ENCODE peak calls at places on chromosomes 1 and 21, in seven cellular contexts. C is activated CD4-positive, alpha-beta T cell treated with anti-CD3 and anti-CD28 coated beads for 4 hours; I is iPS-NIHi11; W is stimulated activated CD4-positive, alpha-beta T cell treated with anti-CD3 and anti-CD28 coated beads, TNF-alpha, amount 100 ng/mL, for 24 hours; X is GM13977; S is T-helper 9 cell; G is lower lobe of right lung. J is an unnamed sample.

GRCh38 chr21:41877901-41878830 is 978 bp downstream of the PRDM15 start:
- DNase-seq in C (peak), I (no peak), W (no peak), X (peak), S (peak), G (peak), J (peak)

GRCh38 chr1:25799758-25800537 is at the start of gene SELENON:
- DNase-seq in C (peak), I (peak), W (no peak), X (peak), S (peak), G (peak), J (no peak)

GRCh38 chr1:243393093-243393492 is 137.3 kb downstream of the SDCCAG8 start:
- DNase-seq in C (no peak), I (no peak), W (no peak), X (no peak), S (no peak), G (no peak), J (peak)

GRCh38 chr1:92915547-92915946 is 45.7 kb downstream of the DIPK1A start:
- DNase-seq in C (no peak), I (no peak), W (no peak), X (no peak), S (no peak), G (no peak), J (no peak)

GRCh38 chr1:43049487-43049886 is 90.8 kb upstream of the SLC2A1 start:
- DNase-seq in C (no peak), I (no peak), W (no peak), X (no peak), S (no peak), G (no peak), J (no peak)

GRCh38 chr1:70587803-70588465 is 176.9 kb downstream of the CTH start:
- DNase-seq in C (no peak), I (no peak), W (no peak), X (no peak), S (no peak), G (no peak), J (no peak)

GRCh38 chr1:151196292-151196800 is 2.0 kb upstream of the PIP5K1A start:
- DNase-seq in C (peak), I (peak), W (no peak), X (peak), S (peak), G (no peak), J (peak)

GRCh38 chr21:42258150-42258884 is 39.4 kb downstream of the ABCG1 start:
- DNase-seq in C (peak), I (peak), W (peak), X (peak), S (peak), G (peak), J (no peak)

GRCh38 chr1:2636733-2637132 is 3.9 kb upstream of the MMEL1 start:
- DNase-seq in C (no peak), I (no peak), W (no peak), X (no peak), S (no peak), G (no peak), J (no peak)

GRCh38 chr1:10629816-10630571 is 155.2 kb downstream of the PEX14 start:
- DNase-seq in C (no peak), I (peak), W (no peak), X (no peak), S (no peak), G (peak), J (no peak)

GRCh38 chr1:90712153-90712930 is 4.8 kb downstream of the BARHL2 start:
- DNase-seq in C (no peak), I (no peak), W (no peak), X (peak), S (no peak), G (no peak), J (no peak)

GRCh38 chr1:50308883-50309282 is 114.4 kb downstream of the DMRTA2 start:
- DNase-seq in C (no peak), I (peak), W (no peak), X (no peak), S (no peak), G (no peak), J (no peak)

GRCh38 chr1:115291731-115292130 is 46.3 kb downstream of the NGF start:
- DNase-seq in C (no peak), I (no peak), W (no peak), X (no peak), S (no peak), G (no peak), J (no peak)

GRCh38 chr1:160032165-160032827 is 506 bp upstream of the PIGM start:
- DNase-seq in C (no peak), I (no peak), W (no peak), X (no peak), S (no peak), G (no peak), J (no peak)

GRCh38 chr1:177873238-177873637 is 96.6 kb downstream of the SEC16B start:
- DNase-seq in C (no peak), I (no peak), W (no peak), X (no peak), S (no peak), G (no peak), J (no peak)

GRCh38 chr1:173164686-173165085 is 42.4 kb downstream of the TNFSF4 start:
- DNase-seq in C (no peak), I (no peak), W (no peak), X (no peak), S (no peak), G (no peak), J (no peak)

GRCh38 chr21:37817242-37817641 is 99.0 kb downstream of the KCNJ6 start:
- DNase-seq in C (no peak), I (no peak), W (no peak), X (no peak), S (no peak), G (no peak), J (no peak)

GRCh38 chr1:95216292-95216990 is 17.6 kb upstream of the RWDD3 start:
- DNase-seq in C (no peak), I (no peak), W (no peak), X (no peak), S (no peak), G (no peak), J (no peak)

GRCh38 chr1:201459775-201460174 is 9.2 kb downstream of the PHLDA3 start:
- DNase-seq in C (no peak), I (no peak), W (no peak), X (no peak), S (no peak), G (no peak), J (no peak)

GRCh38 chr1:51627672-51628071 is 10.8 kb downstream of the OSBPL9 start:
- DNase-seq in C (no peak), I (peak), W (no peak), X (peak), S (no peak), G (no peak), J (peak)

GRCh38 chr1:29620631-29621030 is 384.3 kb downstream of the PTPRU start:
- DNase-seq in C (no peak), I (no peak), W (no peak), X (no peak), S (no peak), G (no peak), J (no peak)

GRCh38 chr1:166924829-166925541 is 48.9 kb upstream of the TADA1 start:
- DNase-seq in C (no peak), I (no peak), W (no peak), X (peak), S (no peak), G (no peak), J (no peak)

GRCh38 chr1:110477445-110477957 is 26.6 kb downstream of the PROK1 start:
- DNase-seq in C (no peak), I (peak), W (no peak), X (no peak), S (no peak), G (no peak), J (no peak)

GRCh38 chr1:230977781-230978490 is 725 bp downstream of the TTC13 start:
- DNase-seq in C (peak), I (peak), W (peak), X (peak), S (peak), G (peak), J (no peak)

GRCh38 chr1:5286244-5286643 is 631.8 kb downstream of the AJAP1 start:
- DNase-seq in C (no peak), I (no peak), W (no peak), X (no peak), S (peak), G (no peak), J (no peak)

GRCh38 chr1:53495608-53496345 is 36.6 kb downstream of the DMRTB1 start:
- DNase-seq in C (no peak), I (no peak), W (no peak), X (no peak), S (no peak), G (no peak), J (no peak)

GRCh38 chr1:247118946-247119446 is 14.8 kb upstream of the ZNF669 start:
- DNase-seq in C (no peak), I (peak), W (no peak), X (no peak), S (no peak), G (no peak), J (no peak)

GRCh38 chr1:62045579-62045978 is 149.1 kb upstream of the L1TD1 start:
- DNase-seq in C (no peak), I (peak), W (no peak), X (no peak), S (no peak), G (no peak), J (peak)

GRCh38 chr1:221100196-221100950 is 221.1 kb downstream of the HLX start:
- DNase-seq in C (no peak), I (no peak), W (no peak), X (no peak), S (no peak), G (no peak), J (no peak)

GRCh38 chr1:27144920-27145661 is 9.8 kb downstream of the SLC9A1 start:
- DNase-seq in C (no peak), I (no peak), W (no peak), X (no peak), S (no peak), G (no peak), J (peak)

GRCh38 chr1:81693316-81693715 is 107.4 kb upstream of the ADGRL2 start:
- DNase-seq in C (no peak), I (no peak), W (no peak), X (no peak), S (no peak), G (no peak), J (no peak)

GRCh38 chr1:207045466-207045865 is 5.5 kb downstream of the YOD1 start:
- DNase-seq in C (no peak), I (no peak), W (no peak), X (no peak), S (no peak), G (no peak), J (no peak)

GRCh38 chr21:39634507-39634906 is 21.8 kb downstream of the B3GALT5 start:
- DNase-seq in C (no peak), I (no peak), W (no peak), X (no peak), S (no peak), G (no peak), J (no peak)

GRCh38 chr1:162458206-162458605 is 39.4 kb upstream of the UHMK1 start:
- DNase-seq in C (no peak), I (no peak), W (no peak), X (no peak), S (no peak), G (no peak), J (no peak)

GRCh38 chr1:9294440-9294773 is 1.7 kb downstream of the SPSB1 start:
- DNase-seq in C (no peak), I (no peak), W (no peak), X (no peak), S (no peak), G (no peak), J (no peak)

J was measured in NCI-H446 treated with DMSO at 0.1 percent for 48 hours.